ENCODE peak calls at places on chromosomes 2 and 18, in five cellular contexts. S, Q, A, Y and O are unnamed samples. For H3K4me1, the result is how much of the 10 kb centered on the place peaks cover.

GRCh38 chr2:64232266-64232665 is 88.0 kb upstream of the PELI1 start:
- DNase-seq in S (no peak), Q (no peak), A (no peak), Y (no peak), O (no peak)

GRCh38 chr2:176339208-176339607 is 70.0 kb downstream of the MTX2 start:
- DNase-seq in S (no peak), Q (peak), A (no peak), Y (no peak), O (no peak)

GRCh38 chr18:31206787-31207381 is 44.2 kb upstream of the DSC1 start:
- DNase-seq in S (peak), Q (peak), A (peak), Y (peak), O (no peak)

GRCh38 chr18:58098706-58099105 is 54.7 kb downstream of the NEDD4L start:
- DNase-seq in S (no peak), Q (no peak), A (no peak), Y (no peak), O (no peak)

GRCh38 chr2:5695641-5696350 is 3.6 kb downstream of the SOX11 start:
- DNase-seq in S (no peak), Q (no peak), A (no peak), Y (no peak), O (peak)

GRCh38 chr2:158729873-158730620 is 65.1 kb upstream of the DAPL1 start:
- DNase-seq in S (no peak), Q (no peak), A (no peak), Y (no peak), O (no peak)

GRCh38 chr2:130387804-130388203 is 31.9 kb downstream of the PTPN18 start:
- DNase-seq in S (no peak), Q (no peak), A (no peak), Y (no peak), O (no peak)

GRCh38 chr2:237490009-237490804 is 3.2 kb downstream of the MLPH start:
- DNase-seq in S (no peak), Q (no peak), A (no peak), Y (no peak), O (no peak)

GRCh38 chr18:80191907-80192652 is 55.2 kb downstream of the PARD6G start:
- DNase-seq in S (no peak), Q (no peak), A (no peak), Y (no peak), O (no peak)

GRCh38 chr2:191617589-191617988 is 60.3 kb upstream of the NABP1 start:
- DNase-seq in S (no peak), Q (no peak), A (peak), Y (no peak), O (no peak)

GRCh38 chr2:69581774-69582581 is 61.6 kb downstream of the AAK1 start:
- DNase-seq in S (no peak), Q (peak), A (peak), Y (peak), O (no peak)

GRCh38 chr2:78721302-78722033 is 304.0 kb upstream of the REG3G start:
- DNase-seq in S (no peak), Q (no peak), A (no peak), Y (no peak), O (no peak)

GRCh38 chr2:8316356-8316755 is 365.5 kb upstream of the ID2 start:
- DNase-seq in S (no peak), Q (no peak), A (no peak), Y (no peak), O (no peak)

GRCh38 chr2:54639609-54640008 is 83.9 kb upstream of the EML6 start:
- DNase-seq in S (no peak), Q (no peak), A (no peak), Y (peak), O (no peak)

GRCh38 chr18:74892066-74892627 is 294.5 kb downstream of the ZNF407 start:
- DNase-seq in S (no peak), Q (no peak), A (no peak), Y (no peak), O (no peak)

GRCh38 chr18:60209042-60209441 is 163.5 kb downstream of the MC4R start:
- DNase-seq in S (no peak), Q (no peak), A (no peak), Y (no peak), O (no peak)

GRCh38 chr18:63178526-63178880 is 141.1 kb downstream of the BCL2 start:
- DNase-seq in S (no peak), Q (no peak), A (no peak), Y (no peak), O (no peak)

GRCh38 chr2:241636182-241636982 is 576 bp downstream of the THAP4 start:
- DNase-seq in S (no peak), Q (peak), A (no peak), Y (peak), O (no peak)

GRCh38 chr18:79071037-79071960 is 2.1 kb downstream of the ATP9B start:
- DNase-seq in S (no peak), Q (no peak), A (no peak), Y (peak), O (no peak)

DNA sequence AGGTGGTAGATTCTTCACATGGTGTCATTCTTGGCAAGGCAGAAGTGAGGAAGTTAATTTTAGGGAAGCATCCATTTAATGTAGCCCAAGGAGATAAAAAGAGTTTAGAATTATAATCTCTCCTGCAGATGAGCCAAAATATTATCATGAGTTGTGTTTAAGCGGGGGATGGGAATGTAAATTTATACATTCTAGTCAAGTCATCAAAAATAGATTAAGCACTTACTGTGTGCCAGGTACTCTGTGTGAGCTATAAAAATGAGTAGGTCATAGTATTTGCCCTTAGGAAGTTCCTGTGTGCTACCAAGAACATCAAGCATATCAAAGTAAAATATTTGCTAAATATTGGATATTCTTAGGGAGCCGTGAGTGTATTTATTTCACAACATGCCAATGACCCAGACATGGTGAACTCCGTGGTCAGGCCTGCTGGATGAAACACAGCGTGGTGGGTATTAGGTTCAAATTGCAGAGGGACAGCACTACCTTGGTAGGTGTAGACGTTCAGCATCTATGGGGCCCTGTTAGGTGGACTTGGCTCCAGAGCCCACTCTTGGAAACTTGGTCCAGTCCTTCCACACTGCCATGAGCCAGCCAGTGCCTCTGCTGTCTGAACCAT is 37.4 kb downstream of the MEIS1 start:
- DNase-seq in S (no peak), Q (no peak), A (no peak), Y (no peak), O (no peak)
- H3K4me1 ChIP-seq in S (under half), Q (under half), A (under half), Y (under half), O (under half)

GRCh38 chr18:13688191-13689136 is 37.9 kb downstream of the FAM210A start:
- DNase-seq in S (no peak), Q (no peak), A (no peak), Y (no peak), O (no peak)
- TF ChIP-seq ZNF274 in S (no peak), Q (no peak), A (no peak), Y (no peak), O (no peak)

DNA sequence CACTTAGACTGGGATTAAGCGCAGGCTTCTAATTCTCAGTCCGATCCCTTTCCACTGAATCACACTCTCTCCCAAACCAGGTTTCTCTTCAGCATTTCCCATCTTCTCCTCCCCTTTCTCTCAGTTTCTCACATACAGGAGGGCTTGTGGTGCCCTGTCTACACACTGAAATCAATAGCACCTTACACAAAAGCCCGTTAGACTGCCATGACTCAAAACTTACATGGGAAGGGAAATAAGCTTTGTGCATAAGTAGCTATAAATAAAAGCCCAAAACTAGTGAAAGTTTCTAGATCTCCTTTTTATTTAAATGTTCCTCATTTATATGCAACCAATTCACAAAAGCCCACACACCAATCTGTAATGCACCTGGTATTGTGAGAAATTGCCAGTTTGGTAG is 318.4 kb downstream of the TXNL1 start:
- DNase-seq in S (no peak), Q (no peak), A (no peak), Y (no peak), O (no peak)
- H3K9ac ChIP-seq in S (no peak), Q (no peak), A (no peak), Y (no peak), O (no peak)

GRCh38 chr2:132421198-132421780 is 4.7 kb downstream of the GPR39 start:
- DNase-seq in S (no peak), Q (no peak), A (no peak), Y (no peak), O (no peak)
- H3K4me1 ChIP-seq in S (under half), Q (under half), A (under half), Y (under half), O (under half)